ENCODE peak calls at places on chromosomes 7 and 10, in seven cellular contexts. A is DMS79; X is H1; V is NCI-H2029 treated with DMSO at 0.1 percent for 48 hours; E is EL; O is activated naive CD4-positive, alpha-beta T cell treated with anti-CD3 and anti-CD28 coated beads for 36 hours; Q is iPS-NIHi11. G is an unnamed sample.

GRCh38 chr7:80392229-80393169 is 119.4 kb downstream of the GNAT3 start:
- DNase-seq in V (peak), O (no peak), A (no peak), E (peak), Q (no peak), X (no peak), G (no peak)

GRCh38 chr7:151796091-151796870 is 80.6 kb downstream of the PRKAG2 start:
- DNase-seq in V (no peak), A (no peak), Q (no peak), O (no peak), E (peak), X (no peak), G (no peak)

GRCh38 chr7:74579800-74580685 is 77.5 kb upstream of the GTF2I start:
- DNase-seq in E (peak), A (no peak), O (no peak), X (no peak), Q (no peak), V (no peak), G (no peak)

GRCh38 chr10:60913091-60913490 is 30.9 kb downstream of the RHOBTB1 start:
- DNase-seq in X (no peak), Q (no peak), V (no peak), O (no peak), E (no peak), A (no peak), G (no peak)

GRCh38 chr7:113320419-113320818 is 202.1 kb upstream of the SMIM30 start:
- DNase-seq in E (no peak), V (no peak), A (no peak), X (no peak), O (no peak), Q (no peak), G (no peak)

GRCh38 chr7:27185708-27186449 is 847 bp upstream of the HOXA11 start:
- DNase-seq in A (no peak), Q (no peak), X (no peak), O (no peak), E (peak), V (no peak), G (no peak)

GRCh38 chr7:135979674-135980660 is 2.8 kb upstream of the MTPN start:
- DNase-seq in A (no peak), E (peak), V (no peak), O (no peak), Q (no peak), X (no peak), G (no peak)

GRCh38 chr10:14564268-14564744 is 210.4 kb downstream of the FAM107B start:
- DNase-seq in Q (no peak), E (no peak), X (no peak), O (no peak), A (no peak), V (no peak), G (no peak)

GRCh38 chr7:24123061-24123460 is 160.9 kb upstream of the NPY start:
- DNase-seq in Q (no peak), O (no peak), A (no peak), V (no peak), X (no peak), E (no peak), G (no peak)

G was measured in neuronal stem cell.